ENCODE peak calls at places on chromosomes 12 and 14, in five cellular contexts. One of them, this sample, is unnamed.

GRCh38 chr12:112836736-112837628 is 45.4 kb downstream of the RPH3A start:
- DNase-seq in NT2/D1: no peak
- DNase-seq in right atrium auricular region: no peak
- DNase-seq in aorta: no peak
- DNase-seq in mesendoderm: peak; percentile 76
- DNase-seq in this sample: no peak

GRCh38 chr14:85934886-85935254 is 404.9 kb downstream of the FLRT2 start:
- DNase-seq in NT2/D1: no peak
- DNase-seq in right atrium auricular region: no peak
- DNase-seq in aorta: no peak
- DNase-seq in mesendoderm: no peak
- DNase-seq in this sample: no peak

GRCh38 chr12:49557187-49557916 is 10.6 kb downstream of the MCRS1 start:
- DNase-seq in NT2/D1: no peak
- DNase-seq in right atrium auricular region: no peak
- DNase-seq in aorta: peak; percentile 71
- DNase-seq in mesendoderm: no peak
- DNase-seq in this sample: no peak

GRCh38 chr12:129067482-129067881 is 214.2 kb downstream of the GLT1D1 start:
- DNase-seq in NT2/D1: peak; percentile 43
- DNase-seq in right atrium auricular region: no peak
- DNase-seq in aorta: no peak
- DNase-seq in mesendoderm: peak; percentile 63
- DNase-seq in this sample: no peak

GRCh38 chr12:108029081-108029790 is 99.9 kb upstream of the WSCD2 start:
- DNase-seq in NT2/D1: no peak
- DNase-seq in right atrium auricular region: no peak
- DNase-seq in aorta: no peak
- DNase-seq in mesendoderm: peak; percentile 70
- DNase-seq in this sample: no peak

GRCh38 chr14:24710403-24711063 is 76.5 kb upstream of the GZMB start:
- DNase-seq in NT2/D1: peak; percentile 28
- DNase-seq in right atrium auricular region: peak; percentile 83
- DNase-seq in aorta: no peak
- DNase-seq in mesendoderm: peak; percentile 69
- DNase-seq in this sample: peak; percentile 49

GRCh38 chr12:67625004-67625403 is 23.5 kb upstream of the DYRK2 start:
- DNase-seq in NT2/D1: no peak
- DNase-seq in right atrium auricular region: no peak
- DNase-seq in aorta: no peak
- DNase-seq in mesendoderm: no peak
- DNase-seq in this sample: no peak

GRCh38 chr12:113048716-113049127 is 7.8 kb upstream of the DTX1 start:
- DNase-seq in NT2/D1: no peak
- DNase-seq in right atrium auricular region: peak; percentile 71
- DNase-seq in aorta: no peak
- DNase-seq in mesendoderm: peak; percentile 55
- DNase-seq in this sample: peak; percentile 53

GRCh38 chr14:59417301-59417700 is 47.9 kb downstream of the GPR135 start:
- DNase-seq in NT2/D1: no peak
- DNase-seq in right atrium auricular region: no peak
- DNase-seq in aorta: no peak
- DNase-seq in mesendoderm: no peak
- DNase-seq in this sample: no peak

GRCh38 chr12:46407360-46407759 is 34.8 kb upstream of the SLC38A2 start:
- DNase-seq in NT2/D1: no peak
- DNase-seq in right atrium auricular region: no peak
- DNase-seq in aorta: no peak
- DNase-seq in mesendoderm: no peak
- DNase-seq in this sample: no peak

GRCh38 chr12:123271182-123271491 is 519 bp downstream of the CDK2AP1 start:
- DNase-seq in NT2/D1: no peak
- DNase-seq in right atrium auricular region: no peak
- DNase-seq in aorta: peak; percentile 92
- DNase-seq in mesendoderm: peak; percentile 58
- DNase-seq in this sample: peak; percentile 66

GRCh38 chr12:90004319-90005074 is 295.9 kb upstream of the ATP2B1 start:
- DNase-seq in NT2/D1: peak; percentile 16
- DNase-seq in right atrium auricular region: no peak
- DNase-seq in aorta: no peak
- DNase-seq in mesendoderm: peak; percentile 53
- DNase-seq in this sample: no peak

GRCh38 chr12:75207338-75208083 is 2.1 kb downstream of the KCNC2 start:
- DNase-seq in NT2/D1: no peak
- DNase-seq in right atrium auricular region: no peak
- DNase-seq in aorta: peak; percentile 73
- DNase-seq in mesendoderm: peak; percentile 34
- DNase-seq in this sample: no peak

GRCh38 chr12:58465418-58465817 is 454.9 kb downstream of the LRIG3 start:
- DNase-seq in NT2/D1: no peak
- DNase-seq in right atrium auricular region: no peak
- DNase-seq in aorta: no peak
- DNase-seq in mesendoderm: no peak
- DNase-seq in this sample: no peak

GRCh38 chr12:8088574-8088973 is 6.5 kb downstream of the NECAP1 start:
- DNase-seq in NT2/D1: no peak
- DNase-seq in right atrium auricular region: no peak
- DNase-seq in aorta: no peak
- DNase-seq in mesendoderm: no peak
- DNase-seq in this sample: no peak
- H3K4me1 ChIP-seq in NT2/D1: no peaks in the 10 kb centered on the region
- H3K4me1 ChIP-seq in right atrium auricular region: peaks cover 22% of the 10 kb centered on the region
- H3K4me1 ChIP-seq in aorta: peaks cover 2% of the 10 kb centered on the region
- H3K4me1 ChIP-seq in mesendoderm: no peaks in the 10 kb centered on the region
- H3K4me1 ChIP-seq in this sample: peaks cover 4% of the 10 kb centered on the region

DNA sequence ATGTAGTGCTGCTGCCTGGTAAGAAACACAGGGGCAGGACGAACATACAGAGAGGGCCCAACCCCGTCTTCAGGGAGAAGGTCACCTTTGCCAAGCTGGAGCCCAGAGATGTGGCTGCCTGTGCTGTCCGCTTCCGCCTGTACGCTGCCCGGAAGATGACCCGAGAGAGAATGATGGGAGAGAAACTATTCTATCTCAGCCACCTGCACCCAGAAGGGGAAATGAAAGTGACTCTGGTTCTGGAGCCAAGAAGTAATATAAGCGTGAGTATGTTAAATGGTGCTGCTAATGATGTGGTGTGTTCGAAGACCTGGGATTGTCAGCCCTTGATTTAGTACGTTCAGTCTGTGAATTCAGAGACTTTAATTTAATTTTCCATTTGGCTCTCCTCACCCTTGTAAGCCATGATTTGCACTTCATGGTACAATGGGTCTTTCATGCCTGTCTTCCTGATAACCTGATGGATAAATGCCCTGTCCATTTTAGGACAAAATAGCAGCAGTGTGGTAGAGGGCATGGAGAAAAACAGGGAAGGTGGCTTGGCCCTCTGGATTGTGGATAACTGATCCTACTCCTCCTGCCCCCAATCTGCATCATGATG is 318.9 kb downstream of the SNAPC1 start:
- DNase-seq in NT2/D1: no peak
- DNase-seq in right atrium auricular region: no peak
- DNase-seq in aorta: no peak
- DNase-seq in mesendoderm: no peak
- DNase-seq in this sample: no peak
- H3K4me1 ChIP-seq in NT2/D1: no peaks in the 10 kb centered on the region
- H3K4me1 ChIP-seq in right atrium auricular region: no peaks in the 10 kb centered on the region
- H3K4me1 ChIP-seq in aorta: no peaks in the 10 kb centered on the region
- H3K4me1 ChIP-seq in mesendoderm: no peaks in the 10 kb centered on the region
- H3K4me1 ChIP-seq in this sample: no peaks in the 10 kb centered on the region

GRCh38 chr12:88556213-88556612 is 24.1 kb downstream of the KITLG start:
- DNase-seq in NT2/D1: no peak
- DNase-seq in right atrium auricular region: no peak
- DNase-seq in aorta: no peak
- DNase-seq in mesendoderm: no peak
- DNase-seq in this sample: no peak
- H3K4me1 ChIP-seq in NT2/D1: no peaks in the 10 kb centered on the region
- H3K4me1 ChIP-seq in right atrium auricular region: peaks cover 29% of the 10 kb centered on the region
- H3K4me1 ChIP-seq in aorta: no peaks in the 10 kb centered on the region
- H3K4me1 ChIP-seq in mesendoderm: peaks cover 6% of the 10 kb centered on the region
- H3K4me1 ChIP-seq in this sample: peaks cover 4% of the 10 kb centered on the region

GRCh38 chr12:83149987-83150386 is 463.3 kb downstream of the TMTC2 start:
- DNase-seq in NT2/D1: no peak
- DNase-seq in right atrium auricular region: no peak
- DNase-seq in aorta: no peak
- DNase-seq in mesendoderm: no peak
- DNase-seq in this sample: no peak
- H3K4me1 ChIP-seq in NT2/D1: no peaks in the 10 kb centered on the region
- H3K4me1 ChIP-seq in right atrium auricular region: peaks cover 6% of the 10 kb centered on the region
- H3K4me1 ChIP-seq in aorta: no peaks in the 10 kb centered on the region
- H3K4me1 ChIP-seq in mesendoderm: no peaks in the 10 kb centered on the region
- H3K4me1 ChIP-seq in this sample: no peaks in the 10 kb centered on the region

GRCh38 chr14:61077437-61077836 is 96.4 kb downstream of the SLC38A6 start:
- DNase-seq in NT2/D1: no peak
- DNase-seq in right atrium auricular region: no peak
- DNase-seq in aorta: no peak
- DNase-seq in mesendoderm: no peak
- DNase-seq in this sample: no peak

GRCh38 chr14:61080591-61081010 is 99.6 kb downstream of the SLC38A6 start:
- DNase-seq in NT2/D1: no peak
- DNase-seq in right atrium auricular region: no peak
- DNase-seq in aorta: no peak
- DNase-seq in mesendoderm: peak; percentile 8
- DNase-seq in this sample: no peak

GRCh38 chr14:61074852-61075251 is 93.8 kb downstream of the SLC38A6 start:
- DNase-seq in NT2/D1: no peak
- DNase-seq in right atrium auricular region: no peak
- DNase-seq in aorta: no peak
- DNase-seq in mesendoderm: no peak
- DNase-seq in this sample: no peak

GRCh38 chr14:61076531-61076930 is 95.5 kb downstream of the SLC38A6 start:
- DNase-seq in NT2/D1: no peak
- DNase-seq in right atrium auricular region: no peak
- DNase-seq in aorta: no peak
- DNase-seq in mesendoderm: no peak
- DNase-seq in this sample: no peak

DNA sequence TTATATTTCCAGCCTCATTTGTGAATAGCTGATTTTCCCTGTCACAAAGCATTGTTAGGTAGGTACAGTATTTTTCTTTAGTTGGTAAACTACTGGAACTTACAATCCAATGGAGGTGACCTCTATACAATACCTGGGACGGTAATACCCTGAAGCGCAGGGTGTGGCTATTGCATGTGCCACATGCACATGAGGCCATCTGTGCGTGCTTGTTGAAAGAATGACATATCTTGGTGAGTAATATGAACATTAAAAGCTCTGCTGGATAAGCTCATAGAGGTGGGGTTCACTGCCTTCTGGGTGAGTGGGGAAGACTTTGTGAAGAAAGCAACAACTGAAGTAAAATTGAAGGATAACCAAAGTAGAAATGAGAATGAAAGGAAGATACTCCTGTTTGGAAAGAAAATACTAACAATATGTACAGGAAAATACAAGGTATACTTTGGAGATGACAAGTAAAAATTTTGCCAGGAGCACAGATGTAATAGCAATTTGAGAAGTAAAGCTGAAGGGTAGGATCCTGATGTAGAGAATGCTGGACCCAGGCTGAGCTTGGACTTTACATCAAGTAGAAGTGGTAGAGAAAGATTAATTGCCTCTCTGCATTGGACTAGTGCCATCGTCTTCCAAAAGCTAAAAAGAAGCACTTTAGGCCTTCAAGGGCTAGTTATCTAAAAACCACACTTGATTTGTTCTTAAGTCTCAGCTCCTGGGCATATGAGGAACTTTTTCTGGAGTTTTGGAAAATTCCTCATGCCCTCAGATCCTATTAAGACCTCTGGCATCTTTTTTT is 97.1 kb downstream of the SLC38A6 start:
- DNase-seq in NT2/D1: no peak
- DNase-seq in right atrium auricular region: no peak
- DNase-seq in aorta: no peak
- DNase-seq in mesendoderm: no peak
- DNase-seq in this sample: no peak
- H3K4me1 ChIP-seq in NT2/D1: peaks cover 2% of the 10 kb centered on the region
- H3K4me1 ChIP-seq in right atrium auricular region: no peaks in the 10 kb centered on the region
- H3K4me1 ChIP-seq in aorta: no peaks in the 10 kb centered on the region
- H3K4me1 ChIP-seq in mesendoderm: peaks cover 1% of the 10 kb centered on the region
- H3K4me1 ChIP-seq in this sample: no peaks in the 10 kb centered on the region

GRCh38 chr12:3365416-3366385 is 125.3 kb upstream of the PRMT8 start:
- DNase-seq in NT2/D1: peak; percentile 44
- DNase-seq in right atrium auricular region: no peak
- DNase-seq in aorta: no peak
- DNase-seq in mesendoderm: peak; percentile 24
- DNase-seq in this sample: no peak
- H3K4me1 ChIP-seq in NT2/D1: peaks cover 13% of the 10 kb centered on the region
- H3K4me1 ChIP-seq in right atrium auricular region: peaks cover 11% of the 10 kb centered on the region
- H3K4me1 ChIP-seq in aorta: no peaks in the 10 kb centered on the region
- H3K4me1 ChIP-seq in mesendoderm: no peaks in the 10 kb centered on the region
- H3K4me1 ChIP-seq in this sample: peaks cover 3% of the 10 kb centered on the region

GRCh38 chr14:34098985-34099349 is 148.1 kb upstream of the EGLN3 start:
- DNase-seq in NT2/D1: no peak
- DNase-seq in right atrium auricular region: no peak
- DNase-seq in aorta: no peak
- DNase-seq in mesendoderm: no peak
- DNase-seq in this sample: no peak
- H3K4me1 ChIP-seq in NT2/D1: no peaks in the 10 kb centered on the region
- H3K4me1 ChIP-seq in right atrium auricular region: peaks cover 14% of the 10 kb centered on the region
- H3K4me1 ChIP-seq in aorta: no peaks in the 10 kb centered on the region
- H3K4me1 ChIP-seq in mesendoderm: peaks cover 7% of the 10 kb centered on the region
- H3K4me1 ChIP-seq in this sample: no peaks in the 10 kb centered on the region

GRCh38 chr12:15688202-15688736 is 100.9 kb downstream of the EPS8 start:
- DNase-seq in NT2/D1: no peak
- DNase-seq in right atrium auricular region: peak; percentile 79
- DNase-seq in aorta: peak; percentile 79
- DNase-seq in mesendoderm: no peak
- DNase-seq in this sample: peak; percentile 36

GRCh38 chr12:15688838-15689237 is 100.3 kb downstream of the EPS8 start:
- DNase-seq in NT2/D1: no peak
- DNase-seq in right atrium auricular region: no peak
- DNase-seq in aorta: no peak
- DNase-seq in mesendoderm: no peak
- DNase-seq in this sample: no peak

GRCh38 chr12:15682826-15683225 is 106.4 kb downstream of the EPS8 start:
- DNase-seq in NT2/D1: no peak
- DNase-seq in right atrium auricular region: no peak
- DNase-seq in aorta: no peak
- DNase-seq in mesendoderm: no peak
- DNase-seq in this sample: no peak

GRCh38 chr12:15687583-15687982 is 101.6 kb downstream of the EPS8 start:
- DNase-seq in NT2/D1: no peak
- DNase-seq in right atrium auricular region: no peak
- DNase-seq in aorta: no peak
- DNase-seq in mesendoderm: no peak
- DNase-seq in this sample: no peak

DNA sequence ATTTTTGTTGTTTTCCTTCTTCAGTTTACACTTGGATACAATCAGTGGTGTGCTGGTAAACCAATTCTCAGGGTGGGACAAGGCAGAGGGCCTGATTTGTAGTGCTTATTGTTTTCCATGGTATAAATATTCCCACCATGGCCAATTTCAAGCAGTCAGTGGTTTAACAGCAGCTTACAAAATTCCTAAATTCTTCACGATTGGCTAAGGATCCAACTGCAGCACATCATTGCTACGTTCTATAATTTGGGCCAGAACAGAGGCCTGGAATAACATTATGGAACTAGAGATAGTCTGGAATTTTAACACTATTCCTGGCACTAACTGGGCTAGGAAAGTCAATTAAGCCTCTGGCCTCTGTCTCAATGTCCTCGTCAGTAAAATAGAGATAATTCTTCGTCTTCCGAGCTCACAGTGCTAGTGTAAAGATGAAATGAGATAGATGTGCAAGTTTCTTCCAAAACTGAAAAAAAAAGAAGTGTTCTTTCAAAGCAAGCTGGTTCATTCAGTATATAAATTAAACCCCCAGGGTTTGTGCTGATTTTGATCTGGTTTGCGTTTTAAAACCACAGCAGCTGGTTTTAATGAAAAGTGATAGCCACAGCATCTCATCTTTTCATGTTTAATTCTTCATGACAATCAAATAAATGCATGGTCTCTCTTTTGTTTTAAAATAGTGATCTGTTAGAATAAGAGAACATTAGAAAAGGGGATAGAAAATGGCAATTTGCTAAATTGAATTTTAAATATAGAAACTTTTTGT is 104.1 kb downstream of the EPS8 start:
- DNase-seq in NT2/D1: no peak
- DNase-seq in right atrium auricular region: no peak
- DNase-seq in aorta: no peak
- DNase-seq in mesendoderm: no peak
- DNase-seq in this sample: no peak
- H3K4me1 ChIP-seq in NT2/D1: no peaks in the 10 kb centered on the region
- H3K4me1 ChIP-seq in right atrium auricular region: peaks cover 22% of the 10 kb centered on the region
- H3K4me1 ChIP-seq in aorta: no peaks in the 10 kb centered on the region
- H3K4me1 ChIP-seq in mesendoderm: no peaks in the 10 kb centered on the region
- H3K4me1 ChIP-seq in this sample: peaks cover 2% of the 10 kb centered on the region